ENCODE peak calls at places on chromosomes 13 and 19, in four cellular contexts. A is head of caudate nucleus; I is HCT116; T is activated T-cell treated with anti-CD3 and anti-CD28 coated beads, Interleukin-2, amount 50 U/mL, for 72 hours. K is an unnamed sample.

GRCh38 chr13:106580551-106580950 is 12.6 kb upstream of the ARGLU1 start:
- DNase-seq in A (no peak), I (no peak), T (no peak), K (no peak)

GRCh38 chr13:89803839-89804238 is 1543.6 kb upstream of the MIR17HG start:
- DNase-seq in A (no peak), I (no peak), T (no peak), K (no peak)

GRCh38 chr13:75870397-75870801 is 234.3 kb downstream of the LMO7 start:
- DNase-seq in A (no peak), I (no peak), T (no peak), K (peak)

GRCh38 chr13:36763322-36763721 is 55.7 kb upstream of the RFXAP start:
- DNase-seq in A (no peak), I (no peak), T (no peak), K (no peak)

GRCh38 chr13:46134961-46135522 is 30.2 kb upstream of the CPB2 start:
- DNase-seq in A (no peak), I (peak), T (no peak), K (no peak)

GRCh38 chr13:75418997-75419396 is 63.0 kb downstream of the TBC1D4 start:
- DNase-seq in A (no peak), I (no peak), T (no peak), K (no peak)

GRCh38 chr19:19447536-19448237 is 42.2 kb downstream of the GATAD2A start:
- DNase-seq in A (no peak), I (no peak), T (no peak), K (peak)

GRCh38 chr13:110641055-110642015 is 26.0 kb downstream of the NAXD start:
- DNase-seq in A (no peak), I (no peak), T (no peak), K (no peak)

GRCh38 chr13:77511552-77511951 is 24.0 kb upstream of the SCEL start:
- DNase-seq in A (no peak), I (no peak), T (no peak), K (no peak)

GRCh38 chr19:42193294-42193693 is 24.2 kb downstream of the DEDD2 start:
- DNase-seq in A (no peak), I (no peak), T (no peak), K (no peak)

GRCh38 chr13:29162638-29163037 is 342.5 kb downstream of the MTUS2 start:
- DNase-seq in A (no peak), I (no peak), T (no peak), K (no peak)

GRCh38 chr19:51514866-51515481 is 13.4 kb upstream of the SIGLEC12 start:
- DNase-seq in A (peak), I (peak), T (peak), K (peak)

GRCh38 chr19:30640266-30640965 is 268.2 kb downstream of the ZNF536 start:
- DNase-seq in A (no peak), I (no peak), T (no peak), K (no peak)